ENCODE peak calls at places on chromosomes 1 and 21, in seven cellular contexts. T is A549, M is PC-3, K is iPS DF 6.9, N is kidney, F is upper lobe of left lung, R is cardiac muscle cell. J is an unnamed sample. For H3K9me3, the result is how much of the 10 kb centered on the place peaks cover.

GRCh38 chr1:203663820-203664219 is 37.2 kb downstream of the ATP2B4 start:
- DNase-seq in T (no peak), M (peak), K (no peak), N (no peak), F (no peak), R (no peak), J (no peak)

GRCh38 chr21:17732306-17732705 is 86.8 kb downstream of the C21orf91 start:
- DNase-seq in T (no peak), M (peak), K (no peak), N (no peak), F (no peak), R (no peak), J (no peak)

GRCh38 chr21:32352556-32352955 is 40.3 kb downstream of the URB1 start:
- DNase-seq in T (no peak), M (no peak), K (no peak), N (no peak), F (no peak), R (no peak), J (no peak)

GRCh38 chr1:78068681-78069283 is 23.0 kb downstream of the GIPC2 start:
- DNase-seq in T (no peak), M (no peak), K (no peak), N (no peak), F (no peak), R (no peak), J (no peak)

GRCh38 chr1:39566441-39567137 is 10.0 kb downstream of the PABPC4 start:
- DNase-seq in T (no peak), M (no peak), K (no peak), N (no peak), F (no peak), R (no peak), J (no peak)

GRCh38 chr1:64474133-64474532 is 4.2 kb downstream of the CACHD1 start:
- DNase-seq in T (no peak), M (no peak), K (no peak), N (no peak), F (no peak), R (no peak), J (no peak)

GRCh38 chr1:206582537-206583460 is 29.5 kb downstream of the EIF2D start:
- DNase-seq in T (no peak), M (no peak), K (no peak), N (no peak), F (no peak), R (no peak), J (no peak)

GRCh38 chr1:71001627-71002026 is 46.0 kb downstream of the PTGER3 start:
- DNase-seq in T (no peak), M (no peak), K (no peak), N (no peak), F (no peak), R (peak), J (no peak)

GRCh38 chr21:34554227-34554626 is 42.2 kb upstream of the KCNE1 start:
- DNase-seq in T (no peak), M (no peak), K (no peak), N (no peak), F (no peak), R (no peak), J (no peak)

GRCh38 chr1:172719066-172719627 is 60.2 kb downstream of the FASLG start:
- DNase-seq in T (no peak), M (peak), K (no peak), N (no peak), F (no peak), R (peak), J (no peak)

GRCh38 chr1:22520871-22521270 is 42.4 kb upstream of the EPHA8 start:
- DNase-seq in T (no peak), M (no peak), K (no peak), N (no peak), F (no peak), R (no peak), J (no peak)

GRCh38 chr21:41393876-41394465 is 32.1 kb upstream of the MX1 start:
- DNase-seq in T (no peak), M (no peak), K (no peak), N (no peak), F (no peak), R (no peak), J (no peak)

GRCh38 chr1:112618114-112618720 is 724 bp downstream of the ST7L start:
- DNase-seq in T (no peak), M (no peak), K (no peak), N (no peak), F (no peak), R (peak), J (no peak)

GRCh38 chr1:232571523-232571922 is 58.4 kb downstream of the SIPA1L2 start:
- DNase-seq in T (no peak), M (peak), K (no peak), N (no peak), F (no peak), R (no peak), J (no peak)

GRCh38 chr1:64686828-64687724 is 57.8 kb upstream of the RAVER2 start:
- DNase-seq in T (peak), M (peak), K (peak), N (no peak), F (peak), R (peak), J (no peak)

GRCh38 chr1:112394743-112395062 is 1.3 kb upstream of the CTTNBP2NL start:
- DNase-seq in T (no peak), M (no peak), K (no peak), N (no peak), F (no peak), R (no peak), J (no peak)

GRCh38 chr1:4462831-4463484 is 191.5 kb upstream of the AJAP1 start:
- DNase-seq in T (no peak), M (no peak), K (no peak), N (no peak), F (no peak), R (no peak), J (no peak)
- H3K9me3 ChIP-seq in T (under half), M (under half), K (under half), N (under half), F (under half), R (under half), J (under half)

DNA sequence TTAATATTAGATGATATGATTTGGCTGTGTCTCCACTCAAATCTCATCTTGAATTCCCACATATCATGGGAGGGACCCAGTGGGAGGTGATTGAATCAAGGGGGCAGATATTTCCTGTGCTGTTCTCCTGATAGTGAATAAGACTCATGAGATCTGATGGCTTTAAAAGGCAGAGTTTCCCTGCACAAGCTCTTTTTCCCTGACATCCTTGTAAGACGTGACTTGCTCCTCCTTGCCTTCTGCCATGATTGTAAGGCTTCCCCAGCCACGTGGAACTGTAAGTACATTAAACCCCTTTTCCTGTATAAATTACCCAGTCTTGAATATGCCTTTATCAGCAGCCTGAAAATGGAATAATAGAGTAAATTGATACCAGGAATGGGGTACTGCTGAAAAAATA is 13.3 kb upstream of the F13B start:
- DNase-seq in T (no peak), M (no peak), K (no peak), N (no peak), F (no peak), R (no peak), J (no peak)
- H3K9me3 ChIP-seq in T (under half), M (under half), K (under half), N (under half), F (under half), R (under half), J (under half)

DNA sequence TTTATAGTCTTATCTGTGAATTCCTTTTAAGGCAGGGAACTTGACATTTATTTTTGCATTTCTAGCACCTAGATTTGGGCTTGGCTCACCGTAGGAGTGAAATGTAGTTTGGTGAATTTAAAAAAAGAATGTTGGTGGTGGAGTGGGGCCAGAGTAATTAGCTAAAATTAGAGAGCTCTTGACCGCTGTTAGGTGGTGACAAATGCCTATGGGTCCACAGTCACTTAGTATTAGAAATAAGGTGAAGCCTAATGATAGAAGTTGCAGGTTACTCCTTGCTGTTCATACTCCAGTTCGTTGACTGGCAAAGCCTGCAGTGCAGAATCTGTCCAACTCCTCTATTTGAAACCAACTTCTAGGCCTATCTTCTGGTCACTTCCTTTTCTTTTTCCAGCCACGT is 318.8 kb upstream of the NRIP1 start:
- DNase-seq in T (no peak), M (no peak), K (no peak), N (no peak), F (no peak), R (no peak), J (no peak)
- H3K9me3 ChIP-seq in T (under half), M (under half), K (under half), N (under half), F (under half), R (under half), J (under half)

DNA sequence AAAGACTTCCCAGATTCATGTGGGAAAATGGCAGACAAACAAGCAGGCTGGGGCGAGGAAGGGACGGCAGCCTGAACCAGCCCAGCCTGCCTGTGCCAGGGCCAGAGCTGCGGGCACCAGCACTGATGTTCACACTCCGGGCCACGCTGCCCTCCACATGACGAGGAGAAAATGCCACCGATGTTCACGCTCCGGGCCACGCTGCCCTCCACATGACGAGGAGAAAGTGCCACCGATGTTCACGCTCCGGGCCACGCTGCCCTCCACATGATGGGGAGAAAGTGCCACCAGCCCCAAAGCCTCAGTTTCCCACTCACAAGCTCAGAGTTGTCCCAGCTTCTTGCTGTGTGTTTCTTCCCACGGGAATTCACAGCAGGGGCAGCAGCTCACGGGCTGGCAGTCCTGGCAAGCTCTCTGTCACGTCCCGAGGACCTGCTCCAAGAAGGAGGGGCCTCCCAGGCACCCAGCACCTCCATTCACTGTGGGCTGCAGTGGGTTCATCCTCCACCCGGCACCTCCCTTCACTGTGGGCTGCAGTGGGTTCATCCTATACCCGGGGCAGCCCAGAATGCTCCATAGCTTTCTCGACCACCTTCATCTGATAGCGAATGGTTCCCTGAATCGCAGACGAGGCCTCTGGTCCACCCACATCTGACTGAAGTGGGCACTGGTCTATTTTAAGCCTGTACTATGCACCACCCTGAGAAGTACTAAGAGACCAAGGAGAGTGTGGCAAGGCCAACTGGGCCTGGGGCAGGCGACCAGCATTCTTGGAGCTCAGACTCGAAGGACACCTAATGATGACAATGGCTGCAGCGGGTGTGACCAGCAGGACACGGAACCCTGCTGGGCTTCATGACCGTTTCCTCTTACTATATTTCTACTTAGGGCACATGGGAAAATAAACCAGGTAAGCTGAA is 108.8 kb downstream of the NPHP4 start:
- DNase-seq in T (no peak), M (no peak), K (no peak), N (peak), F (no peak), R (no peak), J (no peak)
- H3K9me3 ChIP-seq in T (under half), M (under half), K (under half), N (under half), F (under half), R (under half), J (under half)

GRCh38 chr1:5640845-5641244 is 351.4 kb downstream of the NPHP4 start:
- DNase-seq in T (no peak), M (no peak), K (no peak), N (no peak), F (no peak), R (no peak), J (no peak)

GRCh38 chr1:5639323-5639722 is 352.9 kb downstream of the NPHP4 start:
- DNase-seq in T (no peak), M (no peak), K (no peak), N (no peak), F (no peak), R (no peak), J (no peak)

GRCh38 chr1:5634893-5635292 is 357.3 kb downstream of the NPHP4 start:
- DNase-seq in T (no peak), M (no peak), K (no peak), N (no peak), F (no peak), R (no peak), J (no peak)

GRCh38 chr1:5638582-5638981 is 353.6 kb downstream of the NPHP4 start:
- DNase-seq in T (no peak), M (no peak), K (no peak), N (no peak), F (no peak), R (no peak), J (no peak)

GRCh38 chr1:5637171-5637570 is 355.1 kb downstream of the NPHP4 start:
- DNase-seq in T (peak), M (peak), K (no peak), N (no peak), F (no peak), R (no peak), J (no peak)
- H3K9me3 ChIP-seq in T (under half), M (under half), K (under half), N (under half), F (under half), R (under half), J (under half)

GRCh38 chr1:152770411-152770810 is 4.5 kb upstream of the LCE1F start:
- DNase-seq in T (no peak), M (no peak), K (no peak), N (no peak), F (no peak), R (no peak), J (no peak)
- H3K9me3 ChIP-seq in T (under half), M (under half), K (under half), N (under half), F (under half), R (under half), J (under half)

DNA sequence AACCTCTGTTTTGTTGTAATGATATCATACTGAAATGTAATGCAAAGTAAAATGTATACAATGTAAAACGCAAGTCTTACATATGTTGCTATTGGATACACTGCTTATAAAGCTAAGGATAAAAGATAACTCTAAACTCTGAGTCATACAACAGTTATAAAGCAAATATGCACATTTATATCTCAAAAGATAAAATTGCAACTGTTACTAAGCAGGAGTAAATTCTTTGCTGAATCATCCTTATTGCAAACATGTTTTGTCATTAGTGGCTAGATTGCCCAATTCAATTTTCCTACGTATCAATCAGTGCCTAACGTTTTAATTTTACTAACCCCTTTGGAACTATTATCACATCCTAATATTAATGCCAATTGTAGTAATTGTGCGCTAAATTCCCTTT is 762.9 kb downstream of the LTN1 start:
- DNase-seq in T (no peak), M (peak), K (no peak), N (no peak), F (no peak), R (peak), J (no peak)
- H3K9me3 ChIP-seq in T (under half), M (under half), K (under half), N (under half), F (under half), R (under half), J (under half)

GRCh38 chr21:44487831-44488230 is 32.5 kb downstream of the LRRC3 start:
- DNase-seq in T (no peak), M (peak), K (no peak), N (no peak), F (no peak), R (no peak), J (peak)

GRCh38 chr21:44492572-44493385 is 37.5 kb downstream of the LRRC3 start:
- DNase-seq in T (no peak), M (no peak), K (no peak), N (no peak), F (no peak), R (no peak), J (no peak)

GRCh38 chr21:44490816-44491215 is 35.5 kb downstream of the LRRC3 start:
- DNase-seq in T (no peak), M (no peak), K (no peak), N (no peak), F (no peak), R (no peak), J (no peak)

GRCh38 chr21:44490405-44490804 is 35.1 kb downstream of the LRRC3 start:
- DNase-seq in T (no peak), M (no peak), K (no peak), N (no peak), F (no peak), R (no peak), J (no peak)

GRCh38 chr21:44489962-44490361 is 34.7 kb downstream of the LRRC3 start:
- DNase-seq in T (no peak), M (no peak), K (no peak), N (no peak), F (no peak), R (no peak), J (no peak)
- H3K9me3 ChIP-seq in T (under half), M (under half), K (under half), N (under half), F (under half), R (under half), J (under half)

GRCh38 chr1:152811050-152811449 is 721 bp upstream of the LCE1B start:
- DNase-seq in T (no peak), M (no peak), K (no peak), N (no peak), F (no peak), R (no peak), J (no peak)
- H3K9me3 ChIP-seq in T (under half), M (under half), K (under half), N (under half), F (under half), R (under half), J (under half)

GRCh38 chr1:147444381-147444780 is 96.9 kb upstream of the BCL9 start:
- DNase-seq in T (no peak), M (no peak), K (no peak), N (no peak), F (no peak), R (no peak), J (no peak)
- H3K9me3 ChIP-seq in T (under half), M (under half), K (under half), N (under half), F (under half), R (under half), J (under half)